ENCODE peak calls at places on chromosomes 3 and 15, in six cellular contexts. One of them, this sample, is unnamed.
A peak's percentile ranks its signal among the peaks of the same experiment; 100 is the strongest.

GRCh38 chr3:13073042-13073906 is at the start of gene IQSEC1:
- DNase-seq in GM23248: peak; percentile 56
- DNase-seq in NCI-H524: peak; percentile 85
- DNase-seq in ureter: peak; percentile 51
- DNase-seq in NCI-H2107: no peak
- DNase-seq in T-helper 17 cell: peak; percentile 51
- DNase-seq in this sample: peak; percentile 51

GRCh38 chr3:31011383-31011782 is 116.9 kb upstream of the GADL1 start:
- DNase-seq in GM23248: no peak
- DNase-seq in NCI-H524: no peak
- DNase-seq in ureter: no peak
- DNase-seq in NCI-H2107: no peak
- DNase-seq in T-helper 17 cell: no peak
- DNase-seq in this sample: no peak

GRCh38 chr15:69346112-69346511 is 47.4 kb downstream of the PAQR5 start:
- DNase-seq in GM23248: peak; percentile 59
- DNase-seq in NCI-H524: no peak
- DNase-seq in ureter: no peak
- DNase-seq in NCI-H2107: no peak
- DNase-seq in T-helper 17 cell: no peak
- DNase-seq in this sample: no peak

GRCh38 chr3:46680298-46680826 is 13.1 kb downstream of the ALS2CL start:
- DNase-seq in GM23248: no peak
- DNase-seq in NCI-H524: no peak
- DNase-seq in ureter: no peak
- DNase-seq in NCI-H2107: no peak
- DNase-seq in T-helper 17 cell: no peak
- DNase-seq in this sample: no peak

GRCh38 chr3:149781216-149781615 is 11.1 kb downstream of the ANKUB1 start:
- DNase-seq in GM23248: no peak
- DNase-seq in NCI-H524: no peak
- DNase-seq in ureter: no peak
- DNase-seq in NCI-H2107: no peak
- DNase-seq in T-helper 17 cell: no peak
- DNase-seq in this sample: no peak

GRCh38 chr3:24004171-24004938 is 59.3 kb downstream of the NR1D2 start:
- DNase-seq in GM23248: no peak
- DNase-seq in NCI-H524: no peak
- DNase-seq in ureter: no peak
- DNase-seq in NCI-H2107: no peak
- DNase-seq in T-helper 17 cell: no peak
- DNase-seq in this sample: no peak

GRCh38 chr3:122858373-122858772 is 63.5 kb downstream of the SLC49A4 start:
- DNase-seq in GM23248: peak; percentile 40
- DNase-seq in NCI-H524: peak; percentile 37
- DNase-seq in ureter: no peak
- DNase-seq in NCI-H2107: no peak
- DNase-seq in T-helper 17 cell: no peak
- DNase-seq in this sample: no peak

GRCh38 chr15:51390932-51391432 is 49.5 kb downstream of the GLDN start:
- DNase-seq in GM23248: no peak
- DNase-seq in NCI-H524: peak; percentile 14
- DNase-seq in ureter: no peak
- DNase-seq in NCI-H2107: no peak
- DNase-seq in T-helper 17 cell: no peak
- DNase-seq in this sample: no peak

GRCh38 chr3:184568918-184569829 is 7.6 kb downstream of the EPHB3 start:
- DNase-seq in GM23248: peak; percentile 97
- DNase-seq in NCI-H524: peak; percentile 64
- DNase-seq in ureter: peak; percentile 87
- DNase-seq in NCI-H2107: no peak
- DNase-seq in T-helper 17 cell: no peak
- DNase-seq in this sample: no peak

GRCh38 chr15:31341036-31341435 is 14.4 kb downstream of the KLF13 start:
- DNase-seq in GM23248: no peak
- DNase-seq in NCI-H524: no peak
- DNase-seq in ureter: no peak
- DNase-seq in NCI-H2107: no peak
- DNase-seq in T-helper 17 cell: no peak
- DNase-seq in this sample: no peak

This sample was measured in activated effector memory CD4-positive, alpha-beta T cell treated with Interleukin-2 at 50 U/mL for 16 hours.